ENCODE peak calls at places on chromosomes 4 and X, in ten cellular contexts. One of them, this sample, is unnamed.

GRCh38 chrX:123291623-123292022 is 107.5 kb downstream of the GRIA3 start:
- DNase-seq in cerebellar cortex: no peak
- DNase-seq in GM04503: no peak
- DNase-seq in endodermal cell: no peak
- DNase-seq in central memory CD8-positive, alpha-beta T cell: no peak
- DNase-seq in AG04450: no peak
- DNase-seq in H4: no peak
- DNase-seq in pancreas: no peak
- DNase-seq in suprapubic skin: no peak
- DNase-seq in activated T-cell treated with anti-CD3 and anti-CD28 coated beads, Interleukin-2, amount 50 U/mL, for 4 hours: no peak
- DNase-seq in this sample: no peak

GRCh38 chr4:100391913-100392312 is 125.9 kb downstream of the EMCN start:
- DNase-seq in cerebellar cortex: no peak
- DNase-seq in GM04503: no peak
- DNase-seq in endodermal cell: no peak
- DNase-seq in central memory CD8-positive, alpha-beta T cell: no peak
- DNase-seq in AG04450: no peak
- DNase-seq in H4: peak
- DNase-seq in pancreas: no peak
- DNase-seq in suprapubic skin: no peak
- DNase-seq in activated T-cell treated with anti-CD3 and anti-CD28 coated beads, Interleukin-2, amount 50 U/mL, for 4 hours: no peak
- DNase-seq in this sample: no peak

GRCh38 chr4:41883988-41884737 is 51.1 kb upstream of the TMEM33 start:
- DNase-seq in cerebellar cortex: no peak
- DNase-seq in GM04503: no peak
- DNase-seq in endodermal cell: peak
- DNase-seq in central memory CD8-positive, alpha-beta T cell: no peak
- DNase-seq in AG04450: no peak
- DNase-seq in H4: no peak
- DNase-seq in pancreas: no peak
- DNase-seq in suprapubic skin: no peak
- DNase-seq in activated T-cell treated with anti-CD3 and anti-CD28 coated beads, Interleukin-2, amount 50 U/mL, for 4 hours: no peak
- DNase-seq in this sample: no peak

GRCh38 chr4:185560316-185560715 is 25.0 kb upstream of the PDLIM3 start:
- DNase-seq in cerebellar cortex: no peak
- DNase-seq in GM04503: no peak
- DNase-seq in endodermal cell: no peak
- DNase-seq in central memory CD8-positive, alpha-beta T cell: no peak
- DNase-seq in AG04450: no peak
- DNase-seq in H4: no peak
- DNase-seq in pancreas: no peak
- DNase-seq in suprapubic skin: no peak
- DNase-seq in activated T-cell treated with anti-CD3 and anti-CD28 coated beads, Interleukin-2, amount 50 U/mL, for 4 hours: no peak
- DNase-seq in this sample: no peak

GRCh38 chrX:15882704-15883539 is 28.3 kb upstream of the AP1S2 start:
- DNase-seq in cerebellar cortex: no peak
- DNase-seq in GM04503: peak
- DNase-seq in endodermal cell: no peak
- DNase-seq in central memory CD8-positive, alpha-beta T cell: no peak
- DNase-seq in AG04450: no peak
- DNase-seq in H4: peak
- DNase-seq in pancreas: no peak
- DNase-seq in suprapubic skin: no peak
- DNase-seq in activated T-cell treated with anti-CD3 and anti-CD28 coated beads, Interleukin-2, amount 50 U/mL, for 4 hours: no peak
- DNase-seq in this sample: no peak

GRCh38 chrX:39818071-39818470 is 279.7 kb downstream of the BCOR start:
- DNase-seq in cerebellar cortex: no peak
- DNase-seq in GM04503: no peak
- DNase-seq in endodermal cell: no peak
- DNase-seq in central memory CD8-positive, alpha-beta T cell: no peak
- DNase-seq in AG04450: no peak
- DNase-seq in H4: no peak
- DNase-seq in pancreas: no peak
- DNase-seq in suprapubic skin: no peak
- DNase-seq in activated T-cell treated with anti-CD3 and anti-CD28 coated beads, Interleukin-2, amount 50 U/mL, for 4 hours: no peak
- DNase-seq in this sample: no peak

GRCh38 chr4:110633358-110634319 is 10.8 kb upstream of the PITX2 start:
- DNase-seq in cerebellar cortex: no peak
- DNase-seq in GM04503: peak
- DNase-seq in endodermal cell: peak
- DNase-seq in central memory CD8-positive, alpha-beta T cell: no peak
- DNase-seq in AG04450: no peak
- DNase-seq in H4: no peak
- DNase-seq in pancreas: peak
- DNase-seq in suprapubic skin: no peak
- DNase-seq in activated T-cell treated with anti-CD3 and anti-CD28 coated beads, Interleukin-2, amount 50 U/mL, for 4 hours: no peak
- DNase-seq in this sample: no peak

GRCh38 chr4:41428941-41429669 is 108.9 kb upstream of the LIMCH1 start:
- DNase-seq in cerebellar cortex: peak
- DNase-seq in GM04503: no peak
- DNase-seq in endodermal cell: no peak
- DNase-seq in central memory CD8-positive, alpha-beta T cell: no peak
- DNase-seq in AG04450: no peak
- DNase-seq in H4: no peak
- DNase-seq in pancreas: no peak
- DNase-seq in suprapubic skin: no peak
- DNase-seq in activated T-cell treated with anti-CD3 and anti-CD28 coated beads, Interleukin-2, amount 50 U/mL, for 4 hours: no peak
- DNase-seq in this sample: no peak

GRCh38 chr4:181968371-181968770 is 274.8 kb upstream of the TENM3 start:
- DNase-seq in cerebellar cortex: no peak
- DNase-seq in GM04503: peak
- DNase-seq in endodermal cell: no peak
- DNase-seq in central memory CD8-positive, alpha-beta T cell: no peak
- DNase-seq in AG04450: peak
- DNase-seq in H4: no peak
- DNase-seq in pancreas: no peak
- DNase-seq in suprapubic skin: no peak
- DNase-seq in activated T-cell treated with anti-CD3 and anti-CD28 coated beads, Interleukin-2, amount 50 U/mL, for 4 hours: no peak
- DNase-seq in this sample: no peak

GRCh38 chr4:170214101-170214500 is 124.3 kb upstream of the AADAT start:
- DNase-seq in cerebellar cortex: no peak
- DNase-seq in GM04503: no peak
- DNase-seq in endodermal cell: no peak
- DNase-seq in central memory CD8-positive, alpha-beta T cell: no peak
- DNase-seq in AG04450: no peak
- DNase-seq in H4: no peak
- DNase-seq in pancreas: no peak
- DNase-seq in suprapubic skin: no peak
- DNase-seq in activated T-cell treated with anti-CD3 and anti-CD28 coated beads, Interleukin-2, amount 50 U/mL, for 4 hours: no peak
- DNase-seq in this sample: no peak

GRCh38 chr4:149409186-149410056 is 406.2 kb downstream of the IQCM start:
- DNase-seq in cerebellar cortex: peak
- DNase-seq in GM04503: peak
- DNase-seq in endodermal cell: no peak
- DNase-seq in central memory CD8-positive, alpha-beta T cell: no peak
- DNase-seq in AG04450: peak
- DNase-seq in H4: peak
- DNase-seq in pancreas: no peak
- DNase-seq in suprapubic skin: peak
- DNase-seq in activated T-cell treated with anti-CD3 and anti-CD28 coated beads, Interleukin-2, amount 50 U/mL, for 4 hours: no peak
- DNase-seq in this sample: no peak

GRCh38 chr4:37715889-37716402 is 29.8 kb upstream of the RELL1 start:
- DNase-seq in cerebellar cortex: no peak
- DNase-seq in GM04503: no peak
- DNase-seq in endodermal cell: no peak
- DNase-seq in central memory CD8-positive, alpha-beta T cell: no peak
- DNase-seq in AG04450: peak
- DNase-seq in H4: peak
- DNase-seq in pancreas: no peak
- DNase-seq in suprapubic skin: no peak
- DNase-seq in activated T-cell treated with anti-CD3 and anti-CD28 coated beads, Interleukin-2, amount 50 U/mL, for 4 hours: no peak
- DNase-seq in this sample: no peak

This sample was measured in NCI-H510A.